ENCODE peak calls at places on chromosomes 6 and 20, in nine cellular contexts. One of them, this sample, is unnamed.

GRCh38 chr20:9467995-9468394 is 46.4 kb upstream of the LAMP5 start:
- DNase-seq in sciatic nerve: no peak
- DNase-seq in NCI-H1048: no peak
- DNase-seq in stimulated activated naive CD4-positive, alpha-beta T cell: no peak
- DNase-seq in astrocyte of the spinal cord: no peak
- DNase-seq in amniotic stem cell: no peak
- DNase-seq in GM23338: peak; percentile 62
- DNase-seq in testis: no peak
- DNase-seq in stimulated activated CD4-positive, alpha-beta T cell treated with anti-CD3 and anti-CD28 coated beads, Interleukin-4, amount 100 ng/mL, for 1 hour: no peak
- DNase-seq in this sample: no peak

GRCh38 chr20:24081077-24081476 is 92.5 kb upstream of the GGTLC1 start:
- DNase-seq in sciatic nerve: no peak
- DNase-seq in NCI-H1048: no peak
- DNase-seq in stimulated activated naive CD4-positive, alpha-beta T cell: no peak
- DNase-seq in astrocyte of the spinal cord: no peak
- DNase-seq in amniotic stem cell: no peak
- DNase-seq in GM23338: no peak
- DNase-seq in testis: no peak
- DNase-seq in stimulated activated CD4-positive, alpha-beta T cell treated with anti-CD3 and anti-CD28 coated beads, Interleukin-4, amount 100 ng/mL, for 1 hour: no peak
- DNase-seq in this sample: no peak

GRCh38 chr20:59385461-59385860 is 85.0 kb downstream of the EDN3 start:
- DNase-seq in sciatic nerve: no peak
- DNase-seq in NCI-H1048: no peak
- DNase-seq in stimulated activated naive CD4-positive, alpha-beta T cell: peak; percentile 35
- DNase-seq in astrocyte of the spinal cord: no peak
- DNase-seq in amniotic stem cell: no peak
- DNase-seq in GM23338: peak; percentile 54
- DNase-seq in testis: no peak
- DNase-seq in stimulated activated CD4-positive, alpha-beta T cell treated with anti-CD3 and anti-CD28 coated beads, Interleukin-4, amount 100 ng/mL, for 1 hour: no peak
- DNase-seq in this sample: no peak

GRCh38 chr6:10529231-10529801 is 8.2 kb downstream of the GCNT2 start:
- DNase-seq in sciatic nerve: no peak
- DNase-seq in NCI-H1048: no peak
- DNase-seq in stimulated activated naive CD4-positive, alpha-beta T cell: peak; percentile 3
- DNase-seq in astrocyte of the spinal cord: peak; percentile 31
- DNase-seq in amniotic stem cell: no peak
- DNase-seq in GM23338: no peak
- DNase-seq in testis: no peak
- DNase-seq in stimulated activated CD4-positive, alpha-beta T cell treated with anti-CD3 and anti-CD28 coated beads, Interleukin-4, amount 100 ng/mL, for 1 hour: no peak
- DNase-seq in this sample: no peak

GRCh38 chr20:25196701-25197120 is 1.2 kb downstream of the ENTPD6 start:
- DNase-seq in sciatic nerve: no peak
- DNase-seq in NCI-H1048: no peak
- DNase-seq in stimulated activated naive CD4-positive, alpha-beta T cell: no peak
- DNase-seq in astrocyte of the spinal cord: peak; percentile 7
- DNase-seq in amniotic stem cell: no peak
- DNase-seq in GM23338: peak; percentile 27
- DNase-seq in testis: no peak
- DNase-seq in stimulated activated CD4-positive, alpha-beta T cell treated with anti-CD3 and anti-CD28 coated beads, Interleukin-4, amount 100 ng/mL, for 1 hour: no peak
- DNase-seq in this sample: no peak

GRCh38 chr6:144415835-144416237 is 130.7 kb downstream of the UTRN start:
- DNase-seq in sciatic nerve: no peak
- DNase-seq in NCI-H1048: no peak
- DNase-seq in stimulated activated naive CD4-positive, alpha-beta T cell: no peak
- DNase-seq in astrocyte of the spinal cord: peak; percentile 53
- DNase-seq in amniotic stem cell: no peak
- DNase-seq in GM23338: no peak
- DNase-seq in testis: no peak
- DNase-seq in stimulated activated CD4-positive, alpha-beta T cell treated with anti-CD3 and anti-CD28 coated beads, Interleukin-4, amount 100 ng/mL, for 1 hour: no peak
- DNase-seq in this sample: no peak

GRCh38 chr6:162099685-162100084 is 627.9 kb downstream of the PRKN start:
- DNase-seq in sciatic nerve: no peak
- DNase-seq in NCI-H1048: no peak
- DNase-seq in stimulated activated naive CD4-positive, alpha-beta T cell: no peak
- DNase-seq in astrocyte of the spinal cord: peak; percentile 88
- DNase-seq in amniotic stem cell: no peak
- DNase-seq in GM23338: no peak
- DNase-seq in testis: no peak
- DNase-seq in stimulated activated CD4-positive, alpha-beta T cell treated with anti-CD3 and anti-CD28 coated beads, Interleukin-4, amount 100 ng/mL, for 1 hour: peak; percentile 16
- DNase-seq in this sample: peak; percentile 40

GRCh38 chr6:144131248-144131709 is 19.0 kb upstream of the STX11 start:
- DNase-seq in sciatic nerve: no peak
- DNase-seq in NCI-H1048: no peak
- DNase-seq in stimulated activated naive CD4-positive, alpha-beta T cell: no peak
- DNase-seq in astrocyte of the spinal cord: peak; percentile 65
- DNase-seq in amniotic stem cell: peak; percentile 7
- DNase-seq in GM23338: no peak
- DNase-seq in testis: no peak
- DNase-seq in stimulated activated CD4-positive, alpha-beta T cell treated with anti-CD3 and anti-CD28 coated beads, Interleukin-4, amount 100 ng/mL, for 1 hour: no peak
- DNase-seq in this sample: no peak

GRCh38 chr6:168147205-168147738 is 68.3 kb upstream of the FRMD1 start:
- DNase-seq in sciatic nerve: no peak
- DNase-seq in NCI-H1048: no peak
- DNase-seq in stimulated activated naive CD4-positive, alpha-beta T cell: no peak
- DNase-seq in astrocyte of the spinal cord: peak; percentile 18
- DNase-seq in amniotic stem cell: no peak
- DNase-seq in GM23338: no peak
- DNase-seq in testis: no peak
- DNase-seq in stimulated activated CD4-positive, alpha-beta T cell treated with anti-CD3 and anti-CD28 coated beads, Interleukin-4, amount 100 ng/mL, for 1 hour: no peak
- DNase-seq in this sample: no peak

GRCh38 chr20:47206962-47207641 is 149.4 kb downstream of the ZMYND8 start:
- DNase-seq in sciatic nerve: no peak
- DNase-seq in NCI-H1048: no peak
- DNase-seq in stimulated activated naive CD4-positive, alpha-beta T cell: no peak
- DNase-seq in astrocyte of the spinal cord: no peak
- DNase-seq in amniotic stem cell: no peak
- DNase-seq in GM23338: peak; percentile 47
- DNase-seq in testis: peak; percentile 61
- DNase-seq in stimulated activated CD4-positive, alpha-beta T cell treated with anti-CD3 and anti-CD28 coated beads, Interleukin-4, amount 100 ng/mL, for 1 hour: no peak
- DNase-seq in this sample: no peak

GRCh38 chr6:90406142-90406794 is 109.6 kb upstream of the BACH2 start:
- DNase-seq in sciatic nerve: no peak
- DNase-seq in NCI-H1048: no peak
- DNase-seq in stimulated activated naive CD4-positive, alpha-beta T cell: no peak
- DNase-seq in astrocyte of the spinal cord: peak; percentile 85
- DNase-seq in amniotic stem cell: no peak
- DNase-seq in GM23338: no peak
- DNase-seq in testis: no peak
- DNase-seq in stimulated activated CD4-positive, alpha-beta T cell treated with anti-CD3 and anti-CD28 coated beads, Interleukin-4, amount 100 ng/mL, for 1 hour: no peak
- DNase-seq in this sample: no peak

GRCh38 chr6:169145991-169146501 is 107.6 kb downstream of the THBS2 start:
- DNase-seq in sciatic nerve: no peak
- DNase-seq in NCI-H1048: no peak
- DNase-seq in stimulated activated naive CD4-positive, alpha-beta T cell: no peak
- DNase-seq in astrocyte of the spinal cord: peak; percentile 18
- DNase-seq in amniotic stem cell: no peak
- DNase-seq in GM23338: no peak
- DNase-seq in testis: no peak
- DNase-seq in stimulated activated CD4-positive, alpha-beta T cell treated with anti-CD3 and anti-CD28 coated beads, Interleukin-4, amount 100 ng/mL, for 1 hour: no peak
- DNase-seq in this sample: no peak

GRCh38 chr6:161804804-161805203 is 530.9 kb upstream of the AGPAT4 start:
- DNase-seq in sciatic nerve: no peak
- DNase-seq in NCI-H1048: no peak
- DNase-seq in stimulated activated naive CD4-positive, alpha-beta T cell: no peak
- DNase-seq in astrocyte of the spinal cord: peak; percentile 22
- DNase-seq in amniotic stem cell: no peak
- DNase-seq in GM23338: no peak
- DNase-seq in testis: no peak
- DNase-seq in stimulated activated CD4-positive, alpha-beta T cell treated with anti-CD3 and anti-CD28 coated beads, Interleukin-4, amount 100 ng/mL, for 1 hour: no peak
- DNase-seq in this sample: no peak

GRCh38 chr6:43669050-43669921 is 18.3 kb downstream of the MRPS18A start:
- DNase-seq in sciatic nerve: peak; percentile 78
- DNase-seq in NCI-H1048: no peak
- DNase-seq in stimulated activated naive CD4-positive, alpha-beta T cell: no peak
- DNase-seq in astrocyte of the spinal cord: peak; percentile 13
- DNase-seq in amniotic stem cell: no peak
- DNase-seq in GM23338: peak; percentile 27
- DNase-seq in testis: peak; percentile 72
- DNase-seq in stimulated activated CD4-positive, alpha-beta T cell treated with anti-CD3 and anti-CD28 coated beads, Interleukin-4, amount 100 ng/mL, for 1 hour: no peak
- DNase-seq in this sample: peak; percentile 87

GRCh38 chr6:37354526-37355384 is 972 bp downstream of the RNF8 start:
- DNase-seq in sciatic nerve: no peak
- DNase-seq in NCI-H1048: no peak
- DNase-seq in stimulated activated naive CD4-positive, alpha-beta T cell: no peak
- DNase-seq in astrocyte of the spinal cord: no peak
- DNase-seq in amniotic stem cell: no peak
- DNase-seq in GM23338: peak; percentile 50
- DNase-seq in testis: peak; percentile 53
- DNase-seq in stimulated activated CD4-positive, alpha-beta T cell treated with anti-CD3 and anti-CD28 coated beads, Interleukin-4, amount 100 ng/mL, for 1 hour: peak; percentile 27
- DNase-seq in this sample: peak; percentile 33

GRCh38 chr20:297925-298754 is 770 bp downstream of the ZCCHC3 start:
- DNase-seq in sciatic nerve: peak; percentile 81
- DNase-seq in NCI-H1048: no peak
- DNase-seq in stimulated activated naive CD4-positive, alpha-beta T cell: peak; percentile 37
- DNase-seq in astrocyte of the spinal cord: peak; percentile 68
- DNase-seq in amniotic stem cell: no peak
- DNase-seq in GM23338: peak; percentile 51
- DNase-seq in testis: peak; percentile 60
- DNase-seq in stimulated activated CD4-positive, alpha-beta T cell treated with anti-CD3 and anti-CD28 coated beads, Interleukin-4, amount 100 ng/mL, for 1 hour: peak; percentile 44
- DNase-seq in this sample: peak; percentile 89

GRCh38 chr6:106860940-106861339 is 113.6 kb downstream of the CD24 start:
- DNase-seq in sciatic nerve: no peak
- DNase-seq in NCI-H1048: no peak
- DNase-seq in stimulated activated naive CD4-positive, alpha-beta T cell: no peak
- DNase-seq in astrocyte of the spinal cord: no peak
- DNase-seq in amniotic stem cell: no peak
- DNase-seq in GM23338: no peak
- DNase-seq in testis: no peak
- DNase-seq in stimulated activated CD4-positive, alpha-beta T cell treated with anti-CD3 and anti-CD28 coated beads, Interleukin-4, amount 100 ng/mL, for 1 hour: no peak
- DNase-seq in this sample: no peak

GRCh38 chr6:169097336-169098052 is 156.2 kb downstream of the THBS2 start:
- DNase-seq in sciatic nerve: no peak
- DNase-seq in NCI-H1048: no peak
- DNase-seq in stimulated activated naive CD4-positive, alpha-beta T cell: no peak
- DNase-seq in astrocyte of the spinal cord: peak; percentile 99
- DNase-seq in amniotic stem cell: peak; percentile 97
- DNase-seq in GM23338: no peak
- DNase-seq in testis: no peak
- DNase-seq in stimulated activated CD4-positive, alpha-beta T cell treated with anti-CD3 and anti-CD28 coated beads, Interleukin-4, amount 100 ng/mL, for 1 hour: no peak
- DNase-seq in this sample: no peak

GRCh38 chr6:23511797-23512196 is 614.2 kb upstream of the NRSN1 start:
- DNase-seq in sciatic nerve: no peak
- DNase-seq in NCI-H1048: no peak
- DNase-seq in stimulated activated naive CD4-positive, alpha-beta T cell: no peak
- DNase-seq in astrocyte of the spinal cord: no peak
- DNase-seq in amniotic stem cell: no peak
- DNase-seq in GM23338: peak; percentile 8
- DNase-seq in testis: no peak
- DNase-seq in stimulated activated CD4-positive, alpha-beta T cell treated with anti-CD3 and anti-CD28 coated beads, Interleukin-4, amount 100 ng/mL, for 1 hour: no peak
- DNase-seq in this sample: no peak

GRCh38 chr20:58107533-58107932 is 120.9 kb downstream of the ANKRD60 start:
- DNase-seq in sciatic nerve: peak; percentile 23
- DNase-seq in NCI-H1048: no peak
- DNase-seq in stimulated activated naive CD4-positive, alpha-beta T cell: no peak
- DNase-seq in astrocyte of the spinal cord: no peak
- DNase-seq in amniotic stem cell: no peak
- DNase-seq in GM23338: no peak
- DNase-seq in testis: no peak
- DNase-seq in stimulated activated CD4-positive, alpha-beta T cell treated with anti-CD3 and anti-CD28 coated beads, Interleukin-4, amount 100 ng/mL, for 1 hour: no peak
- DNase-seq in this sample: no peak

GRCh38 chr6:144449911-144450690 is 165.0 kb downstream of the UTRN start:
- DNase-seq in sciatic nerve: no peak
- DNase-seq in NCI-H1048: no peak
- DNase-seq in stimulated activated naive CD4-positive, alpha-beta T cell: no peak
- DNase-seq in astrocyte of the spinal cord: no peak
- DNase-seq in amniotic stem cell: no peak
- DNase-seq in GM23338: peak; percentile 5
- DNase-seq in testis: peak; percentile 32
- DNase-seq in stimulated activated CD4-positive, alpha-beta T cell treated with anti-CD3 and anti-CD28 coated beads, Interleukin-4, amount 100 ng/mL, for 1 hour: no peak
- DNase-seq in this sample: no peak

GRCh38 chr6:45607818-45608217 is 230.1 kb upstream of the SUPT3H start:
- DNase-seq in sciatic nerve: no peak
- DNase-seq in NCI-H1048: peak; percentile 90
- DNase-seq in stimulated activated naive CD4-positive, alpha-beta T cell: no peak
- DNase-seq in astrocyte of the spinal cord: peak; percentile 24
- DNase-seq in amniotic stem cell: no peak
- DNase-seq in GM23338: no peak
- DNase-seq in testis: no peak
- DNase-seq in stimulated activated CD4-positive, alpha-beta T cell treated with anti-CD3 and anti-CD28 coated beads, Interleukin-4, amount 100 ng/mL, for 1 hour: no peak
- DNase-seq in this sample: no peak

GRCh38 chr20:61857414-61857775 is 208.3 kb downstream of the TAF4 start:
- DNase-seq in sciatic nerve: no peak
- DNase-seq in NCI-H1048: no peak
- DNase-seq in stimulated activated naive CD4-positive, alpha-beta T cell: no peak
- DNase-seq in astrocyte of the spinal cord: no peak
- DNase-seq in amniotic stem cell: no peak
- DNase-seq in GM23338: no peak
- DNase-seq in testis: no peak
- DNase-seq in stimulated activated CD4-positive, alpha-beta T cell treated with anti-CD3 and anti-CD28 coated beads, Interleukin-4, amount 100 ng/mL, for 1 hour: no peak
- DNase-seq in this sample: peak; percentile 24

GRCh38 chr6:19399406-19399805 is 437.8 kb upstream of the ID4 start:
- DNase-seq in sciatic nerve: peak; percentile 59
- DNase-seq in NCI-H1048: no peak
- DNase-seq in stimulated activated naive CD4-positive, alpha-beta T cell: no peak
- DNase-seq in astrocyte of the spinal cord: peak; percentile 83
- DNase-seq in amniotic stem cell: no peak
- DNase-seq in GM23338: no peak
- DNase-seq in testis: peak; percentile 64
- DNase-seq in stimulated activated CD4-positive, alpha-beta T cell treated with anti-CD3 and anti-CD28 coated beads, Interleukin-4, amount 100 ng/mL, for 1 hour: no peak
- DNase-seq in this sample: peak; percentile 15

GRCh38 chr6:145148392-145149175 is 586.7 kb downstream of the EPM2A start:
- DNase-seq in sciatic nerve: no peak
- DNase-seq in NCI-H1048: no peak
- DNase-seq in stimulated activated naive CD4-positive, alpha-beta T cell: no peak
- DNase-seq in astrocyte of the spinal cord: peak; percentile 76
- DNase-seq in amniotic stem cell: peak; percentile 13
- DNase-seq in GM23338: peak; percentile 25
- DNase-seq in testis: no peak
- DNase-seq in stimulated activated CD4-positive, alpha-beta T cell treated with anti-CD3 and anti-CD28 coated beads, Interleukin-4, amount 100 ng/mL, for 1 hour: no peak
- DNase-seq in this sample: no peak

GRCh38 chr6:45946352-45946751 is 69.3 kb downstream of the CLIC5 start:
- DNase-seq in sciatic nerve: no peak
- DNase-seq in NCI-H1048: no peak
- DNase-seq in stimulated activated naive CD4-positive, alpha-beta T cell: no peak
- DNase-seq in astrocyte of the spinal cord: peak; percentile 73
- DNase-seq in amniotic stem cell: peak; percentile 15
- DNase-seq in GM23338: peak; percentile 59
- DNase-seq in testis: peak; percentile 44
- DNase-seq in stimulated activated CD4-positive, alpha-beta T cell treated with anti-CD3 and anti-CD28 coated beads, Interleukin-4, amount 100 ng/mL, for 1 hour: no peak
- DNase-seq in this sample: peak; percentile 73

GRCh38 chr20:18992418-18992817 is 178.8 kb downstream of the SCP2D1 start:
- DNase-seq in sciatic nerve: no peak
- DNase-seq in NCI-H1048: no peak
- DNase-seq in stimulated activated naive CD4-positive, alpha-beta T cell: no peak
- DNase-seq in astrocyte of the spinal cord: no peak
- DNase-seq in amniotic stem cell: no peak
- DNase-seq in GM23338: no peak
- DNase-seq in testis: no peak
- DNase-seq in stimulated activated CD4-positive, alpha-beta T cell treated with anti-CD3 and anti-CD28 coated beads, Interleukin-4, amount 100 ng/mL, for 1 hour: no peak
- DNase-seq in this sample: no peak

GRCh38 chr6:133965817-133966360 is 12.9 kb downstream of the TBPL1 start:
- DNase-seq in sciatic nerve: no peak
- DNase-seq in NCI-H1048: no peak
- DNase-seq in stimulated activated naive CD4-positive, alpha-beta T cell: no peak
- DNase-seq in astrocyte of the spinal cord: no peak
- DNase-seq in amniotic stem cell: no peak
- DNase-seq in GM23338: no peak
- DNase-seq in testis: no peak
- DNase-seq in stimulated activated CD4-positive, alpha-beta T cell treated with anti-CD3 and anti-CD28 coated beads, Interleukin-4, amount 100 ng/mL, for 1 hour: no peak
- DNase-seq in this sample: no peak

GRCh38 chr20:62707981-62708521 is 585 bp upstream of the NTSR1 start:
- DNase-seq in sciatic nerve: no peak
- DNase-seq in NCI-H1048: no peak
- DNase-seq in stimulated activated naive CD4-positive, alpha-beta T cell: no peak
- DNase-seq in astrocyte of the spinal cord: no peak
- DNase-seq in amniotic stem cell: no peak
- DNase-seq in GM23338: peak; percentile 87
- DNase-seq in testis: no peak
- DNase-seq in stimulated activated CD4-positive, alpha-beta T cell treated with anti-CD3 and anti-CD28 coated beads, Interleukin-4, amount 100 ng/mL, for 1 hour: peak; percentile 34
- DNase-seq in this sample: peak; percentile 41

GRCh38 chr20:10861619-10862018 is 187.8 kb upstream of the JAG1 start:
- DNase-seq in sciatic nerve: no peak
- DNase-seq in NCI-H1048: no peak
- DNase-seq in stimulated activated naive CD4-positive, alpha-beta T cell: no peak
- DNase-seq in astrocyte of the spinal cord: peak; percentile 33
- DNase-seq in amniotic stem cell: no peak
- DNase-seq in GM23338: no peak
- DNase-seq in testis: no peak
- DNase-seq in stimulated activated CD4-positive, alpha-beta T cell treated with anti-CD3 and anti-CD28 coated beads, Interleukin-4, amount 100 ng/mL, for 1 hour: no peak
- DNase-seq in this sample: no peak

GRCh38 chr6:49776444-49776843 is 10.6 kb downstream of the PGK2 start:
- DNase-seq in sciatic nerve: no peak
- DNase-seq in NCI-H1048: no peak
- DNase-seq in stimulated activated naive CD4-positive, alpha-beta T cell: no peak
- DNase-seq in astrocyte of the spinal cord: no peak
- DNase-seq in amniotic stem cell: no peak
- DNase-seq in GM23338: no peak
- DNase-seq in testis: no peak
- DNase-seq in stimulated activated CD4-positive, alpha-beta T cell treated with anti-CD3 and anti-CD28 coated beads, Interleukin-4, amount 100 ng/mL, for 1 hour: no peak
- DNase-seq in this sample: no peak